ENCODE peak calls at places on chromosomes 5 and 9, in ten cellular contexts. Z is IMR-90; L is heart right ventricle; Q is posterior vena cava; D is activated CD4-positive, alpha-beta T cell treated with anti-CD3 and anti-CD28 coated beads for 4 hours; W is activated T-helper 1 cell treated with anti-CD3 and anti-CD28 coated beads, Interleukin-12 subunit alpha, Interleukin-12 subunit beta, Interleukin-2, Interleukin-4 antibody, amounts not matched to agents 30 ng/mL and 10 ng/mL and 1 ng/mL, durations not matched to agents 14 hours and 24 hours and 36 hours; O is AML-193; N is activated CD8-positive, alpha-beta memory T cell treated with anti-CD3 and anti-CD28 coated beads for 4 hours; J is NCI-H1417 treated with DMSO at 0.1 percent for 48 hours; B is HuH-7.5. H is an unnamed sample.

GRCh38 chr5:150211156-150212030 is 21.5 kb downstream of the SLC6A7 start:
- DNase-seq in Z (no peak), L (no peak), Q (no peak), D (no peak), W (no peak), O (no peak), N (no peak), J (no peak), B (no peak), H (no peak)

GRCh38 chr5:135535820-135536801 is at the start of gene NEUROG1:
- DNase-seq in Z (no peak), L (no peak), Q (no peak), D (no peak), W (no peak), O (no peak), N (no peak), J (no peak), B (no peak), H (no peak)

GRCh38 chr5:39713224-39713911 is 288.6 kb upstream of the DAB2 start:
- DNase-seq in Z (peak), L (no peak), Q (no peak), D (no peak), W (no peak), O (peak), N (no peak), J (no peak), B (no peak), H (no peak)

GRCh38 chr9:71968541-71969090 is 57.2 kb downstream of the C9orf85 start:
- DNase-seq in Z (no peak), L (no peak), Q (no peak), D (no peak), W (no peak), O (no peak), N (no peak), J (no peak), B (no peak), H (no peak)

GRCh38 chr9:35553670-35554543 is 51.2 kb upstream of the TESK1 start:
- DNase-seq in Z (peak), L (peak), Q (no peak), D (peak), W (peak), O (peak), N (no peak), J (no peak), B (peak), H (no peak)

GRCh38 chr5:95631265-95631957 is 11.5 kb downstream of the GPR150 start:
- DNase-seq in Z (peak), L (no peak), Q (no peak), D (no peak), W (no peak), O (no peak), N (no peak), J (no peak), B (no peak), H (no peak)

GRCh38 chr5:7087719-7088297 is 308.1 kb upstream of the ADCY2 start:
- DNase-seq in Z (no peak), L (no peak), Q (no peak), D (no peak), W (no peak), O (no peak), N (no peak), J (no peak), B (no peak), H (no peak)

GRCh38 chr9:84373975-84374374 is 33.4 kb upstream of the SLC28A3 start:
- DNase-seq in Z (no peak), L (no peak), Q (no peak), D (no peak), W (no peak), O (peak), N (no peak), J (no peak), B (no peak), H (no peak)

GRCh38 chr9:131578778-131579504 is 33.6 kb downstream of the PRRT1B start:
- DNase-seq in Z (no peak), L (no peak), Q (peak), D (peak), W (peak), O (no peak), N (peak), J (no peak), B (no peak), H (no peak)

GRCh38 chr5:6449465-6450158 is 953 bp downstream of the UBE2QL1 start:
- DNase-seq in Z (no peak), L (no peak), Q (no peak), D (no peak), W (no peak), O (no peak), N (no peak), J (no peak), B (no peak), H (no peak)

GRCh38 chr5:173963867-173964429 is 25.0 kb upstream of the C5orf47 start:
- DNase-seq in Z (no peak), L (no peak), Q (no peak), D (no peak), W (no peak), O (no peak), N (no peak), J (no peak), B (no peak), H (no peak)

GRCh38 chr5:101047181-101047580 is 144.1 kb upstream of the ST8SIA4 start:
- DNase-seq in Z (no peak), L (no peak), Q (no peak), D (no peak), W (no peak), O (no peak), N (no peak), J (no peak), B (no peak), H (no peak)

GRCh38 chr9:88995205-88995604 is 3.9 kb downstream of the S1PR3 start:
- DNase-seq in Z (no peak), L (no peak), Q (no peak), D (no peak), W (no peak), O (no peak), N (no peak), J (no peak), B (no peak), H (no peak)

GRCh38 chr5:140293091-140293996 is 9.6 kb downstream of the PFDN1 start:
- DNase-seq in Z (peak), L (no peak), Q (no peak), D (no peak), W (no peak), O (no peak), N (no peak), J (no peak), B (no peak), H (no peak)

GRCh38 chr9:122468735-122469134 is 9.0 kb downstream of the OR1J1 start:
- DNase-seq in Z (peak), L (no peak), Q (no peak), D (no peak), W (no peak), O (no peak), N (no peak), J (no peak), B (no peak), H (no peak)

GRCh38 chr9:95021166-95021886 is 294.8 kb downstream of the AOPEP start:
- DNase-seq in Z (no peak), L (no peak), Q (no peak), D (no peak), W (no peak), O (no peak), N (no peak), J (no peak), B (no peak), H (no peak)

GRCh38 chr9:108854641-108855528 is 901 bp downstream of the ACTL7B start:
- DNase-seq in Z (no peak), L (no peak), Q (no peak), D (no peak), W (no peak), O (no peak), N (no peak), J (no peak), B (no peak), H (no peak)

GRCh38 chr5:115389799-115390382 is 93.4 kb upstream of the CCDC112 start:
- DNase-seq in Z (no peak), L (no peak), Q (no peak), D (no peak), W (no peak), O (no peak), N (no peak), J (no peak), B (no peak), H (no peak)

GRCh38 chr5:64811050-64811640 is 42.4 kb downstream of the CWC27 start:
- DNase-seq in Z (peak), L (no peak), Q (no peak), D (peak), W (no peak), O (peak), N (no peak), J (peak), B (no peak), H (no peak)

GRCh38 chr5:180464603-180464970 is 29.6 kb upstream of the CNOT6 start:
- DNase-seq in Z (no peak), L (no peak), Q (peak), D (no peak), W (no peak), O (no peak), N (no peak), J (no peak), B (no peak), H (no peak)

GRCh38 chr5:76960004-76960625 is 7.3 kb downstream of the CRHBP start:
- DNase-seq in Z (no peak), L (no peak), Q (no peak), D (no peak), W (no peak), O (no peak), N (no peak), J (no peak), B (no peak), H (no peak)

GRCh38 chr9:71929791-71930440 is 18.5 kb downstream of the C9orf85 start:
- DNase-seq in Z (peak), L (no peak), Q (no peak), D (no peak), W (no peak), O (no peak), N (no peak), J (no peak), B (no peak), H (no peak)

GRCh38 chr5:73780297-73781080 is 154.5 kb downstream of the ARHGEF28 start:
- DNase-seq in Z (no peak), L (no peak), Q (no peak), D (no peak), W (no peak), O (no peak), N (no peak), J (no peak), B (no peak), H (no peak)

GRCh38 chr9:133187561-133188005 is 21.5 kb downstream of the OBP2B start:
- DNase-seq in Z (no peak), L (no peak), Q (peak), D (no peak), W (no peak), O (no peak), N (no peak), J (no peak), B (no peak), H (peak)

GRCh38 chr5:129963359-129963758 is 59.1 kb downstream of the CHSY3 start:
- DNase-seq in Z (peak), L (no peak), Q (no peak), D (no peak), W (no peak), O (no peak), N (no peak), J (no peak), B (no peak), H (no peak)

H was measured in sciatic nerve.